ENCODE peak calls at places on chromosome 16, in seven cellular contexts. K is body of pancreas; C is neural progenitor cell; X is stimulated activated CD4-positive, alpha-beta T cell treated with anti-CD3 and anti-CD28 coated beads, Interleukin-1b, Interleukin-23, amount 100 ng/mL, for 1 hour; I is kidney tubule cell; V is islet precursor cell; G is osteoblast. U is an unnamed sample.

GRCh38 chr16:11668590-11669379 is 530 bp downstream of the SNN start:
- DNase-seq in K (no peak), C (peak; percentile 86), X (no peak), I (no peak), V (peak; percentile 46), G (peak; percentile 88), U (no peak)

GRCh38 chr16:28193530-28194423 is 18.0 kb downstream of the XPO6 start:
- DNase-seq in K (no peak), C (no peak), X (no peak), I (peak; percentile 66), V (no peak), G (no peak), U (no peak)

GRCh38 chr16:1506494-1507213 is 13.5 kb downstream of the TELO2 start:
- DNase-seq in K (no peak), C (no peak), X (no peak), I (no peak), V (no peak), G (peak; percentile 87), U (no peak)

GRCh38 chr16:67456383-67457140 is 24.4 kb downstream of the ATP6V0D1 start:
- DNase-seq in K (peak; percentile 77), C (no peak), X (no peak), I (peak; percentile 23), V (no peak), G (peak; percentile 96), U (no peak)

GRCh38 chr16:55496509-55497145 is 12.2 kb upstream of the LPCAT2 start:
- DNase-seq in K (no peak), C (no peak), X (no peak), I (no peak), V (peak; percentile 35), G (no peak), U (no peak)

GRCh38 chr16:84603115-84603816 is 14.6 kb downstream of the COTL1 start:
- DNase-seq in K (peak; percentile 83), C (no peak), X (no peak), I (peak; percentile 96), V (peak; percentile 63), G (peak; percentile 98), U (no peak)

GRCh38 chr16:73846292-73846849 is 450.2 kb upstream of the PSMD7 start:
- DNase-seq in K (no peak), C (peak; percentile 86), X (no peak), I (no peak), V (no peak), G (peak; percentile 68), U (peak; percentile 23)

GRCh38 chr16:23434380-23434779 is 18.6 kb downstream of the COG7 start:
- DNase-seq in K (peak; percentile 39), C (peak; percentile 65), X (no peak), I (peak; percentile 72), V (no peak), G (no peak), U (peak; percentile 35)

GRCh38 chr16:265711-266110 is 10.0 kb downstream of the RGS11 start:
- DNase-seq in K (no peak), C (no peak), X (no peak), I (no peak), V (peak; percentile 47), G (peak; percentile 51), U (no peak)

GRCh38 chr16:83995756-83996155 is 27.7 kb downstream of the NECAB2 start:
- DNase-seq in K (peak; percentile 63), C (peak; percentile 90), X (no peak), I (peak; percentile 46), V (no peak), G (no peak), U (peak; percentile 45)

GRCh38 chr16:89638455-89638854 is 19.1 kb downstream of the CHMP1A start:
- DNase-seq in K (no peak), C (no peak), X (no peak), I (no peak), V (no peak), G (no peak), U (no peak)

GRCh38 chr16:85329059-85329812 is 217.0 kb upstream of the CIBAR2 start:
- DNase-seq in K (no peak), C (peak; percentile 97), X (no peak), I (no peak), V (peak; percentile 88), G (no peak), U (peak; percentile 88)

GRCh38 chr16:69166946-69167930 is 19.7 kb upstream of the SNTB2 start:
- DNase-seq in K (no peak), C (no peak), X (no peak), I (peak; percentile 58), V (no peak), G (peak; percentile 31), U (no peak)

GRCh38 chr16:56041556-56042140 is 149.6 kb upstream of the GNAO1 start:
- DNase-seq in K (peak; percentile 32), C (peak; percentile 76), X (no peak), I (peak; percentile 41), V (peak; percentile 91), G (no peak), U (peak; percentile 88)

GRCh38 chr16:79466111-79466510 is 134.4 kb downstream of the MAF start:
- DNase-seq in K (no peak), C (no peak), X (no peak), I (no peak), V (no peak), G (no peak), U (no peak)

GRCh38 chr16:69179255-69180010 is 7.5 kb upstream of the SNTB2 start:
- DNase-seq in K (peak; percentile 96), C (no peak), X (no peak), I (peak; percentile 74), V (no peak), G (peak; percentile 68), U (no peak)

GRCh38 chr16:73753931-73754330 is 542.7 kb upstream of the PSMD7 start:
- DNase-seq in K (no peak), C (no peak), X (no peak), I (no peak), V (no peak), G (no peak), U (no peak)

GRCh38 chr16:85563515-85564276 is 49.4 kb upstream of the GSE1 start:
- DNase-seq in K (peak; percentile 59), C (no peak), X (no peak), I (peak; percentile 86), V (no peak), G (peak; percentile 98), U (no peak)

GRCh38 chr16:81457326-81458133 is 12.9 kb downstream of the CMIP start:
- DNase-seq in K (peak; percentile 44), C (no peak), X (no peak), I (peak; percentile 70), V (no peak), G (peak; percentile 99), U (peak; percentile 40)

U was measured in ELF-1.